ENCODE peak calls at places on chromosome 9, in ten cellular contexts. B is stomach, H is GM23338, R is prostate gland, P is endothelial cell of umbilical vein, T is GM12891, F is sigmoid colon, N is HCT116, G is SK-N-SH, I is H1. W is an unnamed sample.

GRCh38 chr9:116937361-116937760 is 250.3 kb downstream of the TRIM32 start:
- DNase-seq in B (no peak), H (no peak), R (no peak), P (no peak), T (no peak), F (no peak), N (no peak), G (no peak), I (no peak), W (no peak)

GRCh38 chr9:95060246-95060645 is 257.3 kb downstream of the FANCC start:
- DNase-seq in B (no peak), H (no peak), R (no peak), P (no peak), T (no peak), F (no peak), N (no peak), G (no peak), I (no peak), W (no peak)

GRCh38 chr9:118992813-118993747 is 376.2 kb downstream of the BRINP1 start:
- DNase-seq in B (no peak), H (peak; percentile 12), R (no peak), P (no peak), T (no peak), F (no peak), N (no peak), G (no peak), I (no peak), W (no peak)

GRCh38 chr9:132672413-132672690 is 2.1 kb downstream of the GTF3C4 start:
- DNase-seq in B (no peak), H (no peak), R (no peak), P (peak; percentile 49), T (no peak), F (no peak), N (no peak), G (no peak), I (no peak), W (no peak)

GRCh38 chr9:99020786-99021436 is 77.2 kb downstream of the COL15A1 start:
- DNase-seq in B (no peak), H (no peak), R (no peak), P (no peak), T (no peak), F (no peak), N (no peak), G (no peak), I (no peak), W (no peak)

GRCh38 chr9:100473271-100474081 is 527 bp downstream of the TMEFF1 start:
- DNase-seq in B (peak; percentile 26), H (peak; percentile 57), R (no peak), P (peak; percentile 48), T (peak; percentile 43), F (no peak), N (no peak), G (peak; percentile 81), I (no peak), W (peak; percentile 11)

GRCh38 chr9:38008168-38009034 is 60.6 kb downstream of the SHB start:
- DNase-seq in B (peak; percentile 35), H (no peak), R (peak; percentile 64), P (peak; percentile 80), T (peak; percentile 63), F (no peak), N (peak; percentile 82), G (no peak), I (no peak), W (peak; percentile 39)

GRCh38 chr9:127446720-127447415 is 4.3 kb downstream of the RPL12 start:
- DNase-seq in B (no peak), H (no peak), R (no peak), P (no peak), T (no peak), F (no peak), N (no peak), G (no peak), I (no peak), W (no peak)

GRCh38 chr9:91580136-91580535 is 156.5 kb upstream of the NFIL3 start:
- DNase-seq in B (no peak), H (peak; percentile 21), R (no peak), P (no peak), T (no peak), F (no peak), N (no peak), G (no peak), I (no peak), W (no peak)

GRCh38 chr9:128005938-128006337 is 25.1 kb upstream of the EEIG1 start:
- DNase-seq in B (no peak), H (no peak), R (no peak), P (peak; percentile 97), T (no peak), F (peak; percentile 75), N (no peak), G (peak; percentile 80), I (no peak), W (no peak)

GRCh38 chr9:127058645-127059021 is 63.8 kb downstream of the ANGPTL2 start:
- DNase-seq in B (no peak), H (no peak), R (no peak), P (peak; percentile 31), T (no peak), F (no peak), N (no peak), G (no peak), I (no peak), W (no peak)

GRCh38 chr9:116344416-116344815 is 190.8 kb downstream of the PAPPA start:
- DNase-seq in B (no peak), H (no peak), R (no peak), P (no peak), T (no peak), F (no peak), N (no peak), G (no peak), I (no peak), W (no peak)

GRCh38 chr9:133763272-133764183 is 25.4 kb upstream of the SARDH start:
- DNase-seq in B (peak; percentile 18), H (no peak), R (no peak), P (peak; percentile 23), T (no peak), F (peak; percentile 59), N (no peak), G (no peak), I (no peak), W (no peak)

GRCh38 chr9:71638627-71639026 is 129.7 kb downstream of the CEMIP2 start:
- DNase-seq in B (no peak), H (no peak), R (no peak), P (peak; percentile 72), T (no peak), F (peak; percentile 67), N (no peak), G (no peak), I (no peak), W (peak; percentile 26)
- TF ChIP-seq POLR2AphosphoS5 in B (no peak), H (no peak), R (no peak), P (no peak), T (no peak), F (no peak), N (no peak), G (no peak), I (no peak), W (peak; percentile 27)

GRCh38 chr9:136465500-136466154 is 17.2 kb downstream of the SEC16A start:
- DNase-seq in B (no peak), H (no peak), R (no peak), P (no peak), T (no peak), F (no peak), N (no peak), G (no peak), I (no peak), W (no peak)

GRCh38 chr9:136464241-136464640 is 18.6 kb downstream of the SEC16A start:
- DNase-seq in B (no peak), H (no peak), R (no peak), P (no peak), T (no peak), F (no peak), N (no peak), G (no peak), I (no peak), W (no peak)

GRCh38 chr9:136467766-136468165 is 15.1 kb downstream of the SEC16A start:
- DNase-seq in B (no peak), H (no peak), R (no peak), P (no peak), T (no peak), F (no peak), N (no peak), G (no peak), I (no peak), W (no peak)

GRCh38 chr9:136463578-136463977 is 19.3 kb downstream of the SEC16A start:
- DNase-seq in B (no peak), H (no peak), R (no peak), P (no peak), T (no peak), F (no peak), N (no peak), G (no peak), I (no peak), W (no peak)

DNA sequence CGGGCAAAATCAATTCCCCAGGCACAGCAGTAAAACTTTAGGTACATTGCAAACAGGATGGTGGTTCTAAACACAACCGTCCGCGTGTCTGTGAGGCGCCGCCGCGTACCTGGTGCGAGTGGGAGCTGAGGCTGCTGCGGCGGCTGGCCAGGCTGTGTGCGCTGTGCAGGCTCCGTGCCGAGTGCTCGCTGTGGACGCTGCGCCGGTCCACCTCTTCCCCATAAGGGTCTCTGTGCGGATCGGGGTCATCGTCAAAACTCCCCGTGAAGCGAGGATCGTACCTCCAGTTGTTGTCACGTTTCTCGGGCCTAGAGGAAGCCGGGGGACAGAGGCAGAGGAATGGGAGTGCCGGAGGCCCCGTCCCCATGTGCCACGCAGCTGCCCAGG is 16.7 kb downstream of the SEC16A start:
- DNase-seq in B (no peak), H (no peak), R (no peak), P (no peak), T (no peak), F (no peak), N (no peak), G (no peak), I (no peak), W (no peak)
- TF ChIP-seq POLR2AphosphoS5 in B (no peak), H (no peak), R (no peak), P (no peak), T (no peak), F (no peak), N (no peak), G (no peak), I (no peak), W (no peak)

DNA sequence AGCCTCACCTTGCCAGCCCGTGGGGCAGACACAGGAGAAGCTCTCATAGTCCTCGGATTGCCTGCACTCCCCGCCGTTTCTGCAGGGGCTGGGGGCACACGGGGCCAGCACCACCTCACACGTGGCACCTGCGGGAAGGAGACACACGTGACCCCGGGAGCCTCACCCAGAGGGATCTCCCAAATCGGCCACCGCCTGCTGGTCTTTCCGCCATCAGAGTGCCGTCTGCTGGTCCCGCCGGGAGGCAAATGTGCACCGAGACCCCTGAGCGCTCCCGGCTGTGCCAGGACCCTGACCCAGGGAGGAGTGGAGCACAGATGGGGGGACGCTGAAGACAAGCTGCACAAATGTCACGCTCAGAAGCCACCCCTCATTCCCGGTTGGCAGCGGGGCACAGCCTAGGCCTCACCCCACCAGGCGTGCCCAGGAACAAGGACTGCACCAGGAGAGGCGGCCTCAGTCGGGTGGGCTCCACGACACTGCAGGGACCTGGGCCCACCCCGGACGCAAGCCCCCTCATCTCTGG is 28.4 kb upstream of the SEC16A start:
- DNase-seq in B (no peak), H (no peak), R (no peak), P (no peak), T (no peak), F (no peak), N (no peak), G (no peak), I (no peak), W (no peak)
- TF ChIP-seq POLR2AphosphoS5 in B (no peak), H (no peak), R (no peak), P (no peak), T (no peak), F (no peak), N (no peak), G (no peak), I (no peak), W (no peak)

GRCh38 chr9:136673088-136673969 is 10.6 kb downstream of the EGFL7 start:
- DNase-seq in B (no peak), H (no peak), R (no peak), P (peak; percentile 80), T (no peak), F (no peak), N (no peak), G (no peak), I (no peak), W (no peak)
- TF ChIP-seq POLR2AphosphoS5 in B (peak; percentile 8), H (no peak), R (no peak), P (peak; percentile 98), T (no peak), F (peak; percentile 19), N (no peak), G (no peak), I (no peak), W (no peak)